ENCODE peak calls at places on chromosomes 7 and 10, in ten cellular contexts. One of them, this sample, is unnamed.
A peak's percentile ranks its signal among the peaks of the same experiment; 100 is the strongest.

GRCh38 chr10:73094249-73094850 is 2.3 kb downstream of the P4HA1 start:
- DNase-seq in AG09309: no peak
- DNase-seq in A549: peak; percentile 35
- DNase-seq in adrenal gland: no peak
- DNase-seq in GM10248: no peak
- DNase-seq in Panc1: no peak
- DNase-seq in fibroblast of pulmonary artery: peak; percentile 42
- DNase-seq in AG09319: no peak
- DNase-seq in sigmoid colon: no peak
- DNase-seq in Peyer's patch: no peak
- DNase-seq in this sample: peak; percentile 20

GRCh38 chr10:119243478-119243877 is 36.1 kb downstream of the GRK5 start:
- DNase-seq in AG09309: no peak
- DNase-seq in A549: no peak
- DNase-seq in adrenal gland: no peak
- DNase-seq in GM10248: no peak
- DNase-seq in Panc1: no peak
- DNase-seq in fibroblast of pulmonary artery: no peak
- DNase-seq in AG09319: no peak
- DNase-seq in sigmoid colon: no peak
- DNase-seq in Peyer's patch: no peak
- DNase-seq in this sample: no peak

GRCh38 chr10:43461950-43462349 is 25.0 kb downstream of the ZNF487 start:
- DNase-seq in AG09309: peak; percentile 63
- DNase-seq in A549: peak; percentile 86
- DNase-seq in adrenal gland: no peak
- DNase-seq in GM10248: peak; percentile 65
- DNase-seq in Panc1: peak; percentile 69
- DNase-seq in fibroblast of pulmonary artery: peak; percentile 93
- DNase-seq in AG09319: peak; percentile 68
- DNase-seq in sigmoid colon: no peak
- DNase-seq in Peyer's patch: peak; percentile 62
- DNase-seq in this sample: peak; percentile 38

GRCh38 chr7:116330961-116331360 is 120.6 kb downstream of the TES start:
- DNase-seq in AG09309: peak; percentile 89
- DNase-seq in A549: no peak
- DNase-seq in adrenal gland: no peak
- DNase-seq in GM10248: no peak
- DNase-seq in Panc1: no peak
- DNase-seq in fibroblast of pulmonary artery: no peak
- DNase-seq in AG09319: peak; percentile 48
- DNase-seq in sigmoid colon: no peak
- DNase-seq in Peyer's patch: no peak
- DNase-seq in this sample: no peak

GRCh38 chr7:84200859-84201258 is 6.3 kb upstream of the SEMA3A start:
- DNase-seq in AG09309: no peak
- DNase-seq in A549: no peak
- DNase-seq in adrenal gland: no peak
- DNase-seq in GM10248: no peak
- DNase-seq in Panc1: no peak
- DNase-seq in fibroblast of pulmonary artery: no peak
- DNase-seq in AG09319: no peak
- DNase-seq in sigmoid colon: no peak
- DNase-seq in Peyer's patch: no peak
- DNase-seq in this sample: no peak

GRCh38 chr7:71846160-71846559 is 566.0 kb downstream of the CALN1 start:
- DNase-seq in AG09309: no peak
- DNase-seq in A549: no peak
- DNase-seq in adrenal gland: no peak
- DNase-seq in GM10248: no peak
- DNase-seq in Panc1: no peak
- DNase-seq in fibroblast of pulmonary artery: no peak
- DNase-seq in AG09319: no peak
- DNase-seq in sigmoid colon: no peak
- DNase-seq in Peyer's patch: no peak
- DNase-seq in this sample: no peak

GRCh38 chr10:824497-824896 is 107.0 kb downstream of the LARP4B start:
- DNase-seq in AG09309: no peak
- DNase-seq in A549: no peak
- DNase-seq in adrenal gland: no peak
- DNase-seq in GM10248: no peak
- DNase-seq in Panc1: no peak
- DNase-seq in fibroblast of pulmonary artery: no peak
- DNase-seq in AG09319: no peak
- DNase-seq in sigmoid colon: no peak
- DNase-seq in Peyer's patch: no peak
- DNase-seq in this sample: no peak

GRCh38 chr7:154789404-154789803 is 213.5 kb downstream of the PAXIP1 start:
- DNase-seq in AG09309: no peak
- DNase-seq in A549: peak; percentile 24
- DNase-seq in adrenal gland: no peak
- DNase-seq in GM10248: no peak
- DNase-seq in Panc1: no peak
- DNase-seq in fibroblast of pulmonary artery: no peak
- DNase-seq in AG09319: no peak
- DNase-seq in sigmoid colon: no peak
- DNase-seq in Peyer's patch: no peak
- DNase-seq in this sample: peak; percentile 17

GRCh38 chr10:133384071-133384470 is 5.0 kb downstream of the PAOX start:
- DNase-seq in AG09309: no peak
- DNase-seq in A549: no peak
- DNase-seq in adrenal gland: no peak
- DNase-seq in GM10248: no peak
- DNase-seq in Panc1: no peak
- DNase-seq in fibroblast of pulmonary artery: no peak
- DNase-seq in AG09319: no peak
- DNase-seq in sigmoid colon: no peak
- DNase-seq in Peyer's patch: no peak
- DNase-seq in this sample: no peak

GRCh38 chr10:122162566-122163181 is 108.4 kb upstream of the BTBD16 start:
- DNase-seq in AG09309: no peak
- DNase-seq in A549: no peak
- DNase-seq in adrenal gland: no peak
- DNase-seq in GM10248: no peak
- DNase-seq in Panc1: no peak
- DNase-seq in fibroblast of pulmonary artery: no peak
- DNase-seq in AG09319: no peak
- DNase-seq in sigmoid colon: no peak
- DNase-seq in Peyer's patch: peak; percentile 54
- DNase-seq in this sample: no peak
- TF ChIP-seq CTCF in AG09309: no peak
- TF ChIP-seq CTCF in A549: no peak
- TF ChIP-seq CTCF in adrenal gland: no peak
- TF ChIP-seq CTCF in GM10248: no peak
- TF ChIP-seq CTCF in Panc1: no peak
- TF ChIP-seq CTCF in fibroblast of pulmonary artery: no peak
- TF ChIP-seq CTCF in AG09319: no peak
- TF ChIP-seq CTCF in sigmoid colon: no peak
- TF ChIP-seq CTCF in Peyer's patch: no peak
- TF ChIP-seq CTCF in this sample: no peak

DNA sequence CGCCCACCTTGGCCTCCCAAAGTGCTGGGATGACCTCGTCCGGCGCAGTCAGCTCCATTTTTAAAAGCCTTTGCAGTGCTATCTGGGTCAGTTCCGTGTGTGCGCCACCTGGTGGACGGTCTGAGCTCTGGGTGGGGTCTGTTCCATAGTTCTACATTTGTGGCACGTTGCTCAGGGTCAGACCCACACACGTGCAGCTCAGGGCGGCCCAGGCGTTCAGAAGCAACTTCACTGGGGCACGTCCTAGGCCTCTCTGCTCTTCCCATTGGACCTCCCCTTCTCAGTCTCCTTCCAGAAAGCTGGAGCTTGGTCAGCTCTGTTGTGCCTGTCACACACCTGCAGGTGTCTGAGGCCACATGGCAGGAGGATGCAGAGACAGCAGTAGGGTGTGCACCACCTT is 137.9 kb downstream of the DNAJB6 start:
- DNase-seq in AG09309: no peak
- DNase-seq in A549: peak; percentile 53
- DNase-seq in adrenal gland: no peak
- DNase-seq in GM10248: no peak
- DNase-seq in Panc1: no peak
- DNase-seq in fibroblast of pulmonary artery: peak; percentile 13
- DNase-seq in AG09319: no peak
- DNase-seq in sigmoid colon: peak; percentile 18
- DNase-seq in Peyer's patch: peak; percentile 54
- DNase-seq in this sample: peak; percentile 51
- TF ChIP-seq CTCF in AG09309: peak; percentile 46
- TF ChIP-seq CTCF in A549: peak; percentile 5
- TF ChIP-seq CTCF in adrenal gland: no peak
- TF ChIP-seq CTCF in GM10248: peak; percentile 32
- TF ChIP-seq CTCF in Panc1: peak; percentile 71
- TF ChIP-seq CTCF in fibroblast of pulmonary artery: peak; percentile 19
- TF ChIP-seq CTCF in AG09319: peak; percentile 2
- TF ChIP-seq CTCF in sigmoid colon: no peak
- TF ChIP-seq CTCF in Peyer's patch: no peak
- TF ChIP-seq CTCF in this sample: peak; percentile 65

GRCh38 chr10:32140403-32140802 is 84.2 kb upstream of the KIF5B start:
- DNase-seq in AG09309: no peak
- DNase-seq in A549: no peak
- DNase-seq in adrenal gland: no peak
- DNase-seq in GM10248: no peak
- DNase-seq in Panc1: no peak
- DNase-seq in fibroblast of pulmonary artery: no peak
- DNase-seq in AG09319: no peak
- DNase-seq in sigmoid colon: no peak
- DNase-seq in Peyer's patch: no peak
- DNase-seq in this sample: no peak

GRCh38 chr10:32141018-32141807 is 85.0 kb upstream of the KIF5B start:
- DNase-seq in AG09309: no peak
- DNase-seq in A549: peak; percentile 30
- DNase-seq in adrenal gland: no peak
- DNase-seq in GM10248: no peak
- DNase-seq in Panc1: no peak
- DNase-seq in fibroblast of pulmonary artery: peak; percentile 96
- DNase-seq in AG09319: no peak
- DNase-seq in sigmoid colon: no peak
- DNase-seq in Peyer's patch: peak; percentile 43
- DNase-seq in this sample: no peak

GRCh38 chr10:32143302-32143847 is 87.2 kb upstream of the KIF5B start:
- DNase-seq in AG09309: no peak
- DNase-seq in A549: no peak
- DNase-seq in adrenal gland: no peak
- DNase-seq in GM10248: no peak
- DNase-seq in Panc1: no peak
- DNase-seq in fibroblast of pulmonary artery: no peak
- DNase-seq in AG09319: no peak
- DNase-seq in sigmoid colon: no peak
- DNase-seq in Peyer's patch: peak; percentile 32
- DNase-seq in this sample: no peak

GRCh38 chr10:32142646-32143045 is 86.4 kb upstream of the KIF5B start:
- DNase-seq in AG09309: no peak
- DNase-seq in A549: no peak
- DNase-seq in adrenal gland: no peak
- DNase-seq in GM10248: no peak
- DNase-seq in Panc1: no peak
- DNase-seq in fibroblast of pulmonary artery: peak; percentile 41
- DNase-seq in AG09319: no peak
- DNase-seq in sigmoid colon: no peak
- DNase-seq in Peyer's patch: peak; percentile 1
- DNase-seq in this sample: no peak

GRCh38 chr10:32139223-32140073 is 83.2 kb upstream of the KIF5B start:
- DNase-seq in AG09309: peak; percentile 81
- DNase-seq in A549: peak; percentile 90
- DNase-seq in adrenal gland: peak; percentile 95
- DNase-seq in GM10248: no peak
- DNase-seq in Panc1: peak; percentile 27
- DNase-seq in fibroblast of pulmonary artery: peak; percentile 95
- DNase-seq in AG09319: peak; percentile 84
- DNase-seq in sigmoid colon: peak; percentile 89
- DNase-seq in Peyer's patch: peak; percentile 84
- DNase-seq in this sample: peak; percentile 3
- TF ChIP-seq CTCF in AG09309: peak; percentile 20
- TF ChIP-seq CTCF in A549: no peak
- TF ChIP-seq CTCF in adrenal gland: no peak
- TF ChIP-seq CTCF in GM10248: no peak
- TF ChIP-seq CTCF in Panc1: no peak
- TF ChIP-seq CTCF in fibroblast of pulmonary artery: peak; percentile 9
- TF ChIP-seq CTCF in AG09319: peak; percentile 28
- TF ChIP-seq CTCF in sigmoid colon: no peak
- TF ChIP-seq CTCF in Peyer's patch: no peak
- TF ChIP-seq CTCF in this sample: no peak

GRCh38 chr7:131166066-131166465 is 161.6 kb upstream of the MKLN1 start:
- DNase-seq in AG09309: peak; percentile 48
- DNase-seq in A549: no peak
- DNase-seq in adrenal gland: no peak
- DNase-seq in GM10248: no peak
- DNase-seq in Panc1: no peak
- DNase-seq in fibroblast of pulmonary artery: peak; percentile 22
- DNase-seq in AG09319: no peak
- DNase-seq in sigmoid colon: no peak
- DNase-seq in Peyer's patch: no peak
- DNase-seq in this sample: no peak

GRCh38 chr7:131159961-131160361 is 167.7 kb upstream of the MKLN1 start:
- DNase-seq in AG09309: peak; percentile 20
- DNase-seq in A549: no peak
- DNase-seq in adrenal gland: no peak
- DNase-seq in GM10248: no peak
- DNase-seq in Panc1: no peak
- DNase-seq in fibroblast of pulmonary artery: peak; percentile 58
- DNase-seq in AG09319: no peak
- DNase-seq in sigmoid colon: no peak
- DNase-seq in Peyer's patch: no peak
- DNase-seq in this sample: no peak

GRCh38 chr7:131164900-131165254 is 162.8 kb upstream of the MKLN1 start:
- DNase-seq in AG09309: no peak
- DNase-seq in A549: no peak
- DNase-seq in adrenal gland: no peak
- DNase-seq in GM10248: no peak
- DNase-seq in Panc1: no peak
- DNase-seq in fibroblast of pulmonary artery: no peak
- DNase-seq in AG09319: no peak
- DNase-seq in sigmoid colon: no peak
- DNase-seq in Peyer's patch: no peak
- DNase-seq in this sample: no peak

GRCh38 chr7:131161103-131161502 is 166.6 kb upstream of the MKLN1 start:
- DNase-seq in AG09309: no peak
- DNase-seq in A549: no peak
- DNase-seq in adrenal gland: no peak
- DNase-seq in GM10248: no peak
- DNase-seq in Panc1: no peak
- DNase-seq in fibroblast of pulmonary artery: no peak
- DNase-seq in AG09319: no peak
- DNase-seq in sigmoid colon: no peak
- DNase-seq in Peyer's patch: no peak
- DNase-seq in this sample: no peak

GRCh38 chr7:131164025-131164899 is 163.4 kb upstream of the MKLN1 start:
- DNase-seq in AG09309: peak; percentile 84
- DNase-seq in A549: peak; percentile 96
- DNase-seq in adrenal gland: no peak
- DNase-seq in GM10248: no peak
- DNase-seq in Panc1: peak; percentile 98
- DNase-seq in fibroblast of pulmonary artery: peak; percentile 90
- DNase-seq in AG09319: peak; percentile 55
- DNase-seq in sigmoid colon: no peak
- DNase-seq in Peyer's patch: no peak
- DNase-seq in this sample: no peak
- TF ChIP-seq CTCF in AG09309: no peak
- TF ChIP-seq CTCF in A549: no peak
- TF ChIP-seq CTCF in adrenal gland: no peak
- TF ChIP-seq CTCF in GM10248: no peak
- TF ChIP-seq CTCF in Panc1: no peak
- TF ChIP-seq CTCF in fibroblast of pulmonary artery: no peak
- TF ChIP-seq CTCF in AG09319: no peak
- TF ChIP-seq CTCF in sigmoid colon: no peak
- TF ChIP-seq CTCF in Peyer's patch: no peak
- TF ChIP-seq CTCF in this sample: no peak

GRCh38 chr7:96179863-96180262 is 142.0 kb downstream of the SLC25A13 start:
- DNase-seq in AG09309: no peak
- DNase-seq in A549: peak; percentile 6
- DNase-seq in adrenal gland: no peak
- DNase-seq in GM10248: no peak
- DNase-seq in Panc1: no peak
- DNase-seq in fibroblast of pulmonary artery: peak; percentile 25
- DNase-seq in AG09319: no peak
- DNase-seq in sigmoid colon: no peak
- DNase-seq in Peyer's patch: no peak
- DNase-seq in this sample: no peak
- TF ChIP-seq CTCF in AG09309: peak; percentile 23
- TF ChIP-seq CTCF in A549: no peak
- TF ChIP-seq CTCF in adrenal gland: no peak
- TF ChIP-seq CTCF in GM10248: no peak
- TF ChIP-seq CTCF in Panc1: no peak
- TF ChIP-seq CTCF in fibroblast of pulmonary artery: no peak
- TF ChIP-seq CTCF in AG09319: peak; percentile 10
- TF ChIP-seq CTCF in sigmoid colon: no peak
- TF ChIP-seq CTCF in Peyer's patch: no peak
- TF ChIP-seq CTCF in this sample: no peak

This sample was measured in activated CD8-positive, alpha-beta T cell treated with anti-CD3 and anti-CD28 coated beads for 36 hours.